ENCODE peak calls at places on chromosomes 11 and 22, in four cellular contexts. One of them, this sample, is unnamed.

GRCh38 chr11:73327812-73328364 is 19.8 kb downstream of the ARHGEF17 start:
- DNase-seq in AG04450: no peak
- DNase-seq in mesenchymal stem cell: no peak
- DNase-seq in myocyte: no peak
- DNase-seq in this sample: no peak

GRCh38 chr11:934437-934950 is 8.8 kb downstream of the AP2A2 start:
- DNase-seq in AG04450: no peak
- DNase-seq in mesenchymal stem cell: no peak
- DNase-seq in myocyte: no peak
- DNase-seq in this sample: no peak

GRCh38 chr11:121894581-121894980 is 221.4 kb downstream of the BLID start:
- DNase-seq in AG04450: no peak
- DNase-seq in mesenchymal stem cell: peak; percentile 48
- DNase-seq in myocyte: peak; percentile 48
- DNase-seq in this sample: peak; percentile 52

GRCh38 chr22:22908941-22909604 is 21.5 kb downstream of the IGLL5 start:
- DNase-seq in AG04450: no peak
- DNase-seq in mesenchymal stem cell: no peak
- DNase-seq in myocyte: no peak
- DNase-seq in this sample: no peak

GRCh38 chr11:78742430-78742829 is 167.8 kb upstream of the NARS2 start:
- DNase-seq in AG04450: no peak
- DNase-seq in mesenchymal stem cell: no peak
- DNase-seq in myocyte: no peak
- DNase-seq in this sample: no peak

GRCh38 chr11:120652705-120653335 is 141.3 kb downstream of the GRIK4 start:
- DNase-seq in AG04450: no peak
- DNase-seq in mesenchymal stem cell: peak; percentile 20
- DNase-seq in myocyte: peak; percentile 8
- DNase-seq in this sample: peak; percentile 11

GRCh38 chr11:134576721-134577171 is 164.7 kb upstream of the B3GAT1 start:
- DNase-seq in AG04450: no peak
- DNase-seq in mesenchymal stem cell: no peak
- DNase-seq in myocyte: no peak
- DNase-seq in this sample: no peak

GRCh38 chr11:96964661-96965060 is 574.8 kb downstream of the JRKL start:
- DNase-seq in AG04450: no peak
- DNase-seq in mesenchymal stem cell: peak; percentile 28
- DNase-seq in myocyte: no peak
- DNase-seq in this sample: peak; percentile 4

GRCh38 chr11:67345949-67346819 is 7.2 kb downstream of the POLD4 start:
- DNase-seq in AG04450: no peak
- DNase-seq in mesenchymal stem cell: peak; percentile 61
- DNase-seq in myocyte: peak; percentile 42
- DNase-seq in this sample: peak; percentile 65

GRCh38 chr11:105092255-105093239 is 47.0 kb downstream of the CARD18 start:
- DNase-seq in AG04450: no peak
- DNase-seq in mesenchymal stem cell: peak; percentile 37
- DNase-seq in myocyte: peak; percentile 26
- DNase-seq in this sample: peak; percentile 59

GRCh38 chr11:130403301-130403804 is 25.1 kb downstream of the ADAMTS8 start:
- DNase-seq in AG04450: peak; percentile 90
- DNase-seq in mesenchymal stem cell: peak; percentile 90
- DNase-seq in myocyte: peak; percentile 95
- DNase-seq in this sample: peak; percentile 82

GRCh38 chr22:28710112-28710888 is 30.7 kb upstream of the TTC28 start:
- DNase-seq in AG04450: peak; percentile 82
- DNase-seq in mesenchymal stem cell: peak; percentile 59
- DNase-seq in myocyte: peak; percentile 72
- DNase-seq in this sample: peak; percentile 92

GRCh38 chr11:123822591-123822990 is 16.4 kb upstream of the OR6M1 start:
- DNase-seq in AG04450: no peak
- DNase-seq in mesenchymal stem cell: no peak
- DNase-seq in myocyte: peak; percentile 34
- DNase-seq in this sample: no peak

GRCh38 chr11:7019500-7020182 is 505 bp downstream of the ZNF214 start:
- DNase-seq in AG04450: no peak
- DNase-seq in mesenchymal stem cell: no peak
- DNase-seq in myocyte: no peak
- DNase-seq in this sample: peak; percentile 28

GRCh38 chr22:31895317-31896133 is 48.8 kb upstream of the YWHAH start:
- DNase-seq in AG04450: no peak
- DNase-seq in mesenchymal stem cell: no peak
- DNase-seq in myocyte: no peak
- DNase-seq in this sample: peak; percentile 42

GRCh38 chr11:70183483-70184176 is 19.5 kb upstream of the FADD start:
- DNase-seq in AG04450: no peak
- DNase-seq in mesenchymal stem cell: no peak
- DNase-seq in myocyte: no peak
- DNase-seq in this sample: no peak

GRCh38 chr11:28110108-28110838 is 2.1 kb downstream of the METTL15 start:
- DNase-seq in AG04450: peak; percentile 47
- DNase-seq in mesenchymal stem cell: peak; percentile 83
- DNase-seq in myocyte: peak; percentile 86
- DNase-seq in this sample: peak; percentile 80

GRCh38 chr22:42950281-42950680 is 64.7 kb downstream of the PACSIN2 start:
- DNase-seq in AG04450: no peak
- DNase-seq in mesenchymal stem cell: no peak
- DNase-seq in myocyte: no peak
- DNase-seq in this sample: no peak

GRCh38 chr11:2312232-2313042 is 10.6 kb downstream of the TSPAN32 start:
- DNase-seq in AG04450: no peak
- DNase-seq in mesenchymal stem cell: peak; percentile 29
- DNase-seq in myocyte: peak; percentile 82
- DNase-seq in this sample: peak; percentile 49

GRCh38 chr11:77345621-77346020 is 44.1 kb upstream of the GDPD4 start:
- DNase-seq in AG04450: peak; percentile 61
- DNase-seq in mesenchymal stem cell: peak; percentile 11
- DNase-seq in myocyte: peak; percentile 89
- DNase-seq in this sample: peak; percentile 28

GRCh38 chr11:199782-200181 is 6.9 kb downstream of the SCGB1C1 start:
- DNase-seq in AG04450: no peak
- DNase-seq in mesenchymal stem cell: no peak
- DNase-seq in myocyte: no peak
- DNase-seq in this sample: no peak

GRCh38 chr11:20159680-20160381 is 444 bp downstream of the DBX1 start:
- DNase-seq in AG04450: no peak
- DNase-seq in mesenchymal stem cell: no peak
- DNase-seq in myocyte: no peak
- DNase-seq in this sample: no peak

GRCh38 chr11:2091786-2092463 is 47.3 kb downstream of the IGF2 start:
- DNase-seq in AG04450: no peak
- DNase-seq in mesenchymal stem cell: no peak
- DNase-seq in myocyte: peak; percentile 67
- DNase-seq in this sample: no peak

GRCh38 chr11:88507771-88508557 is 170.4 kb upstream of the CTSC start:
- DNase-seq in AG04450: no peak
- DNase-seq in mesenchymal stem cell: peak; percentile 18
- DNase-seq in myocyte: no peak
- DNase-seq in this sample: no peak

GRCh38 chr11:12813371-12814225 is 139.4 kb downstream of the TEAD1 start:
- DNase-seq in AG04450: peak; percentile 69
- DNase-seq in mesenchymal stem cell: peak; percentile 86
- DNase-seq in myocyte: peak; percentile 61
- DNase-seq in this sample: peak; percentile 92

GRCh38 chr11:60184824-60185511 is 2.1 kb upstream of the MS4A6A start:
- DNase-seq in AG04450: no peak
- DNase-seq in mesenchymal stem cell: no peak
- DNase-seq in myocyte: no peak
- DNase-seq in this sample: no peak

GRCh38 chr11:15793032-15793996 is 563.0 kb downstream of the SOX6 start:
- DNase-seq in AG04450: peak; percentile 54
- DNase-seq in mesenchymal stem cell: peak; percentile 96
- DNase-seq in myocyte: peak; percentile 72
- DNase-seq in this sample: peak; percentile 55

GRCh38 chr22:19776433-19777031 is 16.0 kb downstream of the TBX1 start:
- DNase-seq in AG04450: no peak
- DNase-seq in mesenchymal stem cell: peak; percentile 34
- DNase-seq in myocyte: no peak
- DNase-seq in this sample: peak; percentile 83

GRCh38 chr11:120139316-120140069 is 1.6 kb upstream of the TRIM29 start:
- DNase-seq in AG04450: no peak
- DNase-seq in mesenchymal stem cell: no peak
- DNase-seq in myocyte: no peak
- DNase-seq in this sample: no peak

GRCh38 chr22:49153921-49154320 is 673.8 kb downstream of the BRD1 start:
- DNase-seq in AG04450: no peak
- DNase-seq in mesenchymal stem cell: no peak
- DNase-seq in myocyte: no peak
- DNase-seq in this sample: no peak

GRCh38 chr22:50444663-50445062 is 30.2 kb downstream of the SBF1 start:
- DNase-seq in AG04450: peak; percentile 33
- DNase-seq in mesenchymal stem cell: peak; percentile 73
- DNase-seq in myocyte: peak; percentile 44
- DNase-seq in this sample: peak; percentile 66

GRCh38 chr22:19291218-19291579 is 320 bp downstream of the CLTCL1 start:
- DNase-seq in AG04450: no peak
- DNase-seq in mesenchymal stem cell: no peak
- DNase-seq in myocyte: peak; percentile 65
- DNase-seq in this sample: no peak